ENCODE peak calls at places on chromosomes 13 and 19, in four cellular contexts. One of them, this sample, is unnamed. For H3K79me2, the result is how much of the 10 kb centered on the place peaks cover.

GRCh38 chr13:39952244-39953233 is 297.1 kb downstream of the COG6 start:
- DNase-seq in H1: no peak
- DNase-seq in H9: no peak
- DNase-seq in trophoblast cell: no peak
- DNase-seq in this sample: peak

GRCh38 chr13:103275079-103275478 is 208.9 kb upstream of the SLC10A2 start:
- DNase-seq in H9: no peak
- DNase-seq in trophoblast cell: no peak
- DNase-seq in H1: no peak
- DNase-seq in this sample: no peak

GRCh38 chr19:18659281-18660050 is 22.6 kb downstream of the KLHL26 start:
- DNase-seq in trophoblast cell: no peak
- DNase-seq in H1: no peak
- DNase-seq in H9: no peak
- DNase-seq in this sample: no peak

GRCh38 chr13:102091231-102091630 is 310.6 kb downstream of the FGF14 start:
- DNase-seq in H9: peak
- DNase-seq in H1: peak
- DNase-seq in trophoblast cell: no peak
- DNase-seq in this sample: peak

GRCh38 chr13:95784161-95784880 is 107.4 kb downstream of the DNAJC3 start:
- DNase-seq in H1: no peak
- DNase-seq in trophoblast cell: peak
- DNase-seq in H9: no peak
- DNase-seq in this sample: peak

GRCh38 chr13:24085662-24086061 is 74.9 kb upstream of the SPATA13 start:
- DNase-seq in trophoblast cell: no peak
- DNase-seq in H9: no peak
- DNase-seq in H1: no peak
- DNase-seq in this sample: no peak

GRCh38 chr19:55333870-55334269 is 5.8 kb upstream of the KMT5C start:
- DNase-seq in trophoblast cell: no peak
- DNase-seq in H9: no peak
- DNase-seq in H1: no peak
- DNase-seq in this sample: no peak

GRCh38 chr19:51020988-51021651 is 1.6 kb upstream of the KLK10 start:
- DNase-seq in trophoblast cell: peak
- DNase-seq in H1: no peak
- DNase-seq in H9: no peak
- DNase-seq in this sample: peak

GRCh38 chr19:32675720-32676185 is at the start of gene RGS9BP:
- DNase-seq in H9: peak
- DNase-seq in H1: no peak
- DNase-seq in trophoblast cell: peak
- DNase-seq in this sample: peak

GRCh38 chr19:40717325-40717879 is 490 bp downstream of the ITPKC start:
- DNase-seq in trophoblast cell: no peak
- DNase-seq in H9: no peak
- DNase-seq in H1: no peak
- DNase-seq in this sample: no peak

GRCh38 chr13:19810996-19811881 is 28.5 kb upstream of the PSPC1 start:
- DNase-seq in H9: no peak
- DNase-seq in trophoblast cell: peak
- DNase-seq in H1: no peak
- DNase-seq in this sample: peak

GRCh38 chr13:95524270-95524901 is 28.1 kb upstream of the CLDN10 start:
- DNase-seq in H1: no peak
- DNase-seq in H9: no peak
- DNase-seq in trophoblast cell: no peak
- DNase-seq in this sample: no peak

GRCh38 chr13:95298971-95299627 is 2.2 kb downstream of the ABCC4 start:
- DNase-seq in trophoblast cell: no peak
- DNase-seq in H1: no peak
- DNase-seq in H9: no peak
- DNase-seq in this sample: peak

GRCh38 chr19:51784922-51785690 is 9.9 kb upstream of the FPR3 start:
- DNase-seq in H1: no peak
- DNase-seq in H9: no peak
- DNase-seq in trophoblast cell: peak
- DNase-seq in this sample: no peak

GRCh38 chr19:20664917-20665781 is 3.8 kb upstream of the ZNF626 start:
- DNase-seq in H1: no peak
- DNase-seq in trophoblast cell: peak
- DNase-seq in H9: peak
- DNase-seq in this sample: peak

DNA sequence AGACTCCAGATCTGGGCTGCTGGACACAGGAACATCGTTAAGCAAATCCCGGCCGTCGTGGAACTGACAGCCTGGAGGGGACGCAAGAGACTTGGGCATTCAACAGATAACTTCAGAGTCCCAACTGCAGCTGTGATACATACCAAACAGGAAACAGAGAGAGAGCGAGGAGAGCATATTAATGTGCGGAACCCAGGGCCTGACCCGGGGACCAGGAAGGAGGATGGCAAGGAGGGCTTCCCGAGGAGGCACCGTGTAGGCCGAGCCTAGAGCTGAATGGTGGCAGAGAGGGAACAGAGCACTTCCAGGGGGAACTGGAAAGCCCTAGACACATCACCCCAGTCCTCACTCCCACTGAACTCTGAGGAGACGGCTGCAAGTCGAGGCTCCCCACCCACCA is 68.1 kb downstream of the SIPA1L3 start:
- DNase-seq in H1: no peak
- DNase-seq in H9: no peak
- DNase-seq in trophoblast cell: no peak
- DNase-seq in this sample: no peak
- H2AK5ac ChIP-seq in H1: no peak
- H2AK5ac ChIP-seq in H9: no peak
- H2AK5ac ChIP-seq in trophoblast cell: no peak
- H2AK5ac ChIP-seq in this sample: no peak

DNA sequence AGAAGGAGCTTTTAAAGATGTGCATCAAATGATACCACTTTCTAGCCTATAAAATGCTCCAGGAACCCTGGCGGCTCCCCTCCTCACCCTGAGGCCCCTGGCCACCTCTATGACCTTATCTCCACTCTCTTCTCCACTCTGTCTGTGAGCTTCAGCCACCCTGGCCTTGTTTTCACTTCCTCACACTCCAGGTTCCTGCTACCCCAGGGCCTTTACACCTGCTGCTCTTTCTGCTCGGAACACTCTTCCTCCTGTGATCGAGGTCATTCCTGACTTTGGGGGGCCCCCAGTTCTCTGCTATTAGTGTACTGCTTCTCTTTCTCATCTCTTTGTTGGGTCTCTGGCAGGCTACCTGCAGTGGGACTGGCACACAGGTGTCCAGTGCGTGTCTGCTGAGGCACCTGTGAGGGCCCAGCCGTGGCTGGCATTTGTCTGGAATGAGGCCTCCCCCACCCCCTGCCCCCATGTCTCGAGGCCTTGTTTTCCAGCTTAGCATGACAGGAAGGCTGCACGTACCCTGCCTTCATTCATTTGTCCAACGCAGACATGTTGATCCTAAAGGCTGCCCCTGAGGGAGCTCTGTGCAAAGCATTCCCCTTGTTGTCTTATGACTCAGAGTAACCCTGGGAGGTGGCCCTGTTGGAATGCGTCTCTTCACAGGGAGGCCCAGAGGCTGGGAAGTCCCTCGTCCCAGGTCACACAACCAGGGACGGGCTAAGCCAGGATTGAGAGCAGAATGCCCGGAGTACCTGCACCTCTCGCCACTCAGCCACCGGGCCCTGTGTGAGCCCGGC is 2.3 kb downstream of the DDA1 start:
- DNase-seq in H1: no peak
- DNase-seq in H9: no peak
- DNase-seq in trophoblast cell: peak
- DNase-seq in this sample: peak
- H3K79me2 ChIP-seq in H1: under half
- H3K79me2 ChIP-seq in H9: under half
- H3K79me2 ChIP-seq in trophoblast cell: under half
- H3K79me2 ChIP-seq in this sample: under half

GRCh38 chr19:28793391-28794168 is 419.4 kb downstream of the UQCRFS1 start:
- DNase-seq in H1: peak
- DNase-seq in H9: peak
- DNase-seq in trophoblast cell: no peak
- DNase-seq in this sample: peak
- H3K9ac ChIP-seq in H1: no peak
- H3K9ac ChIP-seq in H9: no peak
- H3K9ac ChIP-seq in trophoblast cell: no peak
- H3K9ac ChIP-seq in this sample: peak

GRCh38 chr19:952049-952679 is 26.3 kb downstream of the ARID3A start:
- DNase-seq in trophoblast cell: no peak
- DNase-seq in H9: no peak
- DNase-seq in H1: no peak
- DNase-seq in this sample: peak
- H2AK5ac ChIP-seq in trophoblast cell: peak
- H2AK5ac ChIP-seq in H9: no peak
- H2AK5ac ChIP-seq in H1: no peak
- H2AK5ac ChIP-seq in this sample: no peak

GRCh38 chr19:47187023-47187655 is 43.9 kb downstream of the BBC3 start:
- DNase-seq in H9: no peak
- DNase-seq in trophoblast cell: no peak
- DNase-seq in H1: no peak
- DNase-seq in this sample: no peak

GRCh38 chr19:47183579-47183978 is 47.4 kb downstream of the BBC3 start:
- DNase-seq in trophoblast cell: no peak
- DNase-seq in H1: no peak
- DNase-seq in H9: no peak
- DNase-seq in this sample: no peak

GRCh38 chr19:47188507-47189033 is 42.4 kb downstream of the BBC3 start:
- DNase-seq in H1: no peak
- DNase-seq in trophoblast cell: no peak
- DNase-seq in H9: no peak
- DNase-seq in this sample: no peak

GRCh38 chr19:47187797-47188196 is 43.2 kb downstream of the BBC3 start:
- DNase-seq in trophoblast cell: no peak
- DNase-seq in H9: no peak
- DNase-seq in H1: no peak
- DNase-seq in this sample: no peak

GRCh38 chr19:47186337-47187022 is 44.5 kb downstream of the BBC3 start:
- DNase-seq in trophoblast cell: no peak
- DNase-seq in H1: no peak
- DNase-seq in H9: no peak
- DNase-seq in this sample: no peak
- H3K79me2 ChIP-seq in trophoblast cell: under half
- H3K79me2 ChIP-seq in H1: under half
- H3K79me2 ChIP-seq in H9: under half
- H3K79me2 ChIP-seq in this sample: under half

GRCh38 chr19:8224394-8225145 is 15.4 kb downstream of the CERS4 start:
- DNase-seq in H9: no peak
- DNase-seq in H1: no peak
- DNase-seq in trophoblast cell: no peak
- DNase-seq in this sample: no peak
- H3K9ac ChIP-seq in H9: no peak
- H3K9ac ChIP-seq in H1: no peak
- H3K9ac ChIP-seq in trophoblast cell: no peak
- H3K9ac ChIP-seq in this sample: no peak

This sample was measured in mesendoderm.